ENCODE peak calls at places on chromosomes 13 and 19, in four cellular contexts. D is A549, C is H1, S is K562. V is an unnamed sample.
A peak's percentile ranks its signal among the peaks of the same experiment; 100 is the strongest.

GRCh38 chr19:4970558-4971423 is 1.9 kb downstream of the KDM4B start:
- DNase-seq in S (peak; percentile 59), C (no peak), D (no peak), V (peak; percentile 37)

GRCh38 chr19:42272535-42272897 is 3.5 kb downstream of the CIC start:
- DNase-seq in C (no peak), D (no peak), S (no peak), V (no peak)

GRCh38 chr19:3771906-3772450 is at the start of gene RAX2:
- DNase-seq in S (peak; percentile 53), C (no peak), D (no peak), V (no peak)

GRCh38 chr19:5579697-5580096 is 11.9 kb upstream of the TINCR start:
- DNase-seq in C (no peak), S (no peak), D (no peak), V (no peak)

GRCh38 chr19:7931221-7932061 is 5.5 kb upstream of the CTXN1 start:
- DNase-seq in C (no peak), D (no peak), S (no peak), V (no peak)

GRCh38 chr13:75236774-75237173 is 245.2 kb downstream of the TBC1D4 start:
- DNase-seq in C (no peak), D (no peak), S (no peak), V (no peak)

GRCh38 chr13:93730780-93731179 is 504.2 kb downstream of the GPC6 start:
- DNase-seq in D (no peak), S (no peak), C (no peak), V (no peak)

GRCh38 chr19:15091918-15092753 is 10.1 kb downstream of the OR1I1 start:
- DNase-seq in S (no peak), C (no peak), D (peak; percentile 72), V (peak; percentile 66)

GRCh38 chr13:44364601-44365000 is 9.0 kb upstream of the SERP2 start:
- DNase-seq in C (no peak), S (no peak), D (peak; percentile 57), V (peak; percentile 82)

DNA sequence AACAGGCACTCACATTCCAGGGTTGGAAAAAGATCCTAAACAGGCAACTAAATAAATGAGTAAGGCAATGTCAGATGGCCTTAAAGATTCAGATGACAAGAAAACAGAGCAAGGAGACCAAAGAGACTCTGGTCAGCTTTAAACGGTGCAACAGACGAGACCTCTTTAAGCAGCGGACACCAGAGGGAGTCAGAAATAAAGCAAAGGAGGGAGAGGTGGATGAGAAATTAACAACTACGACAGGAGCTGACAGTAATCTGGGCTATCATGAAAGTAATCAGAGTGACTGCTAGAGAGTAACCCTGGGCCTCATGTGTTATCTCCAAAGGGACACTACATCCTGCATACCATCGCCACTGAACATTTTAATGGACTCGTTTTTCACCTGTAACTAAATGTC is 1.1 kb downstream of the ZNF550 start:
- DNase-seq in C (no peak), S (peak; percentile 25), D (no peak), V (peak; percentile 18)
- TF ChIP-seq CEBPB in C (no peak), S (no peak), D (no peak), V (no peak)

GRCh38 chr13:58051807-58052375 is 420.3 kb downstream of the PCDH17 start:
- DNase-seq in C (peak; percentile 25), S (no peak), D (no peak), V (no peak)
- TF ChIP-seq JUN in C (no peak), S (no peak), D (no peak), V (no peak)

DNA sequence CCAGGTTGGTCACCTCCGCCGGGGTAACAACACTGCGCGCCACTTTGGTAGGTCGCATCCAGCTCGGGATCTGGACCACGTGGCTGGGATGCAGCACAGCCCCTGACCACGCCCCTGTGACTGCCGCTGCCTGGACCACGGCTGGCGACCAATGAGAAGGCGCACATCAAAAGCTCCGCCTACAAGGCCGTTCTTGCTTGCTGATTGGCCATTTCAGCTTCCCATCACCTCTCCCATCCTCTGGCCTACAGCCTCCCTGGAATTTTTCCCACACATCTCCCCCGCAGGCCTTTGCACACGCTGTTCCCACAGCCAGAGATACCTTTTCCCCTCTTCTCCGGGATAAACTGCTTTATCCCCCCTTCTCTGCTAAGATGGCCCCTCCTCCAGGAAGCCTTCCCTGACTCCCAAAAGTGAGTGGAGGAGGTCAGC is 12.5 kb upstream of the MAP1S start:
- DNase-seq in S (peak; percentile 95), C (peak; percentile 68), D (peak; percentile 43), V (peak; percentile 46)
- TF ChIP-seq CEBPB in S (no peak), C (no peak), D (no peak), V (no peak)

GRCh38 chr19:35545855-35546381 is 492 bp downstream of the TMEM147 start:
- DNase-seq in S (peak; percentile 80), C (no peak), D (peak; percentile 58), V (no peak)

GRCh38 chr19:35542209-35542608 is 3.2 kb upstream of the TMEM147 start:
- DNase-seq in C (no peak), D (no peak), S (no peak), V (no peak)

GRCh38 chr19:35545001-35545854 is at the start of gene TMEM147:
- DNase-seq in D (peak; percentile 95), C (peak; percentile 50), S (peak; percentile 97), V (peak; percentile 72)

GRCh38 chr19:35543280-35544109 is 1.9 kb upstream of the TMEM147 start:
- DNase-seq in C (no peak), D (no peak), S (no peak), V (no peak)

GRCh38 chr19:35544110-35544802 is 1.2 kb upstream of the TMEM147 start:
- DNase-seq in S (no peak), D (no peak), C (no peak), V (no peak)
- TF ChIP-seq JUN in S (no peak), D (no peak), C (no peak), V (no peak)

GRCh38 chr19:40465025-40465780 is at the start of gene BLVRB:
- DNase-seq in S (peak; percentile 25), D (peak; percentile 81), C (no peak), V (peak; percentile 52)
- TF ChIP-seq CEBPB in S (peak; percentile 96), D (peak; percentile 92), C (peak; percentile 35), V (peak; percentile 70)

DNA sequence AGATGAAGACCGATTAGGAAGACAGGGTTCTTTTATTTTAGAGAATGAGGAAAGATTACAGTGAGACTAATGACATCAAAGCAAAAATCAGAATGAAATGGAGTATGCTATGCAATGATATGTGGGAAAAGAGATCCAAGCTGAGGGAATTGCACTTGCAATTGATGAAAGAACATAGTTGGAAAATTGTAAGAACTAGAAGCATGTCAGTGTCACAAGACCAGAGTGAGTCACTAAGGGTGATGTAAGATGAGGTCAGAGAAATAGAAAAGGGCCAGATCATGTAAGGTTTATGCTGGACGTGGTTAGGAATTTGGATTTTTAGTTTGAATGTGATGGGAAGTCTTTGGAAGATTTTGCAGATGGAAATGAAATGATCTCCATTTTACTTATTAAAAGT is 1937.3 kb downstream of the OLFM4 start:
- DNase-seq in S (no peak), D (no peak), C (no peak), V (no peak)
- TF ChIP-seq JUN in S (no peak), D (no peak), C (no peak), V (no peak)

GRCh38 chr13:49343731-49344130 is 96.0 kb downstream of the CDADC1 start:
- DNase-seq in D (no peak), C (no peak), S (no peak), V (no peak)

GRCh38 chr13:49346460-49346859 is 97.4 kb downstream of the CAB39L start:
- DNase-seq in C (no peak), S (no peak), D (no peak), V (no peak)

GRCh38 chr13:49351871-49352270 is 92.0 kb downstream of the CAB39L start:
- DNase-seq in S (no peak), C (no peak), D (no peak), V (no peak)

GRCh38 chr13:49348748-49349147 is 95.1 kb downstream of the CAB39L start:
- DNase-seq in S (no peak), C (peak; percentile 29), D (no peak), V (no peak)

GRCh38 chr13:49347650-49348385 is 96.0 kb downstream of the CAB39L start:
- DNase-seq in C (no peak), D (no peak), S (no peak), V (no peak)
- TF ChIP-seq CEBPB in C (no peak), D (no peak), S (no peak), V (no peak)

GRCh38 chr19:49691243-49692101 is 556 bp downstream of the CPT1C start:
- DNase-seq in S (no peak), C (no peak), D (no peak), V (no peak)

GRCh38 chr19:49689133-49690072 is at the start of gene ADM5:
- DNase-seq in D (no peak), S (no peak), C (no peak), V (no peak)

GRCh38 chr19:49690073-49690655 is 752 bp upstream of the CPT1C start:
- DNase-seq in D (no peak), C (no peak), S (no peak), V (no peak)

GRCh38 chr19:49690656-49691242 is at the start of gene CPT1C:
- DNase-seq in C (peak; percentile 73), S (no peak), D (no peak), V (no peak)

DNA sequence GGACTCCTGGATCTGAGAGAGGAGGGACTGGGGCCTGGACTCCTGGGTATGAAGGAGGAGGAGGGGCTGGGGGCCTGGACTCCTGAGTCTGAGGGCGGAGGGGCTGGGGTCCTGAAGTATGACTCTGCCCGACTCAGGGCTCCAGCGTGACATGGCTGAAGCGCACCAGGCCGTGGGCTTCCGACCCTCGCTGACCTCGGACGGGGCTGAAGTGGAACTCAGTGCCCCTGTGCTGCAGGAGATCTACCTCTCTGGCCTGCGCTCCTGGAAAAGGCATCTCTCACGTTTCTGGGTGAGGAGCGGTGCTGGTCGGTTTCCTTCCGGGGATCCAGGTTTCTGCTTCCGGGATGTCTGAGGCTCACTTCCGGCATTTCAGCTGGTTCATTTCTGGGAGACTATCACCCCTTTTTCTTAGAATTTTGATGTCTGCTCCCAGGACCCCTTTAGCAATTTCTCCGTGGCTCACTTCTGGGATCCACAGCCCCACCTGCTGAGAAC is 1.2 kb downstream of the CPT1C start:
- DNase-seq in C (no peak), S (no peak), D (no peak), V (no peak)
- TF ChIP-seq JUN in C (no peak), S (no peak), D (no peak), V (no peak)

V was measured in HepG2.